ENCODE peak calls at places on chromosomes 2 and 18, in four cellular contexts. B is prostate gland, I is transverse colon, C is pancreas. S is an unnamed sample.

GRCh38 chr2:228681426-228681825 is 499.9 kb upstream of the SPHKAP start:
- DNase-seq in B (no peak), I (no peak), C (no peak), S (no peak)

GRCh38 chr2:139142252-139142651 is 362.1 kb upstream of the NXPH2 start:
- DNase-seq in I (no peak), C (no peak), B (no peak), S (peak; percentile 6)

GRCh38 chr2:9984217-9984739 is 32.8 kb downstream of the GRHL1 start:
- DNase-seq in B (no peak), I (no peak), C (no peak), S (no peak)

GRCh38 chr2:5409925-5410360 is 282.2 kb upstream of the SOX11 start:
- DNase-seq in B (no peak), C (no peak), I (no peak), S (no peak)

GRCh38 chr2:234278556-234279286 is 218.2 kb downstream of the ARL4C start:
- DNase-seq in C (no peak), B (no peak), I (no peak), S (no peak)

GRCh38 chr2:159106105-159106504 is 137.7 kb downstream of the TANC1 start:
- DNase-seq in B (no peak), C (no peak), I (no peak), S (no peak)

GRCh38 chr2:225479386-225479785 is 79.9 kb downstream of the NYAP2 start:
- DNase-seq in I (no peak), B (no peak), C (no peak), S (no peak)

GRCh38 chr2:237697586-237698337 is 70.4 kb downstream of the LRRFIP1 start:
- DNase-seq in C (no peak), B (no peak), I (no peak), S (no peak)

GRCh38 chr2:7497223-7497622 is 580.0 kb downstream of the RNF144A start:
- DNase-seq in B (no peak), I (no peak), C (no peak), S (no peak)

GRCh38 chr18:34834897-34835296 is 124.8 kb downstream of the DTNA start:
- DNase-seq in B (no peak), I (no peak), C (no peak), S (no peak)

GRCh38 chr2:97914691-97915213 is 81.0 kb downstream of the TMEM131 start:
- DNase-seq in I (no peak), C (no peak), B (no peak), S (no peak)

GRCh38 chr2:176126929-176127768 is 2.4 kb upstream of the HOXD8 start:
- DNase-seq in I (peak; percentile 79), C (no peak), B (peak; percentile 55), S (peak; percentile 91)

GRCh38 chr2:98683728-98684127 is 47.2 kb downstream of the MGAT4A start:
- DNase-seq in B (no peak), C (no peak), I (no peak), S (no peak)

GRCh38 chr2:119436993-119437772 is 5.5 kb downstream of the TMEM37 start:
- DNase-seq in C (no peak), I (no peak), B (no peak), S (no peak)

GRCh38 chr18:42706618-42707017 is 408.9 kb downstream of the RIT2 start:
- DNase-seq in C (no peak), B (peak; percentile 90), I (peak; percentile 7), S (peak; percentile 15)

GRCh38 chr2:225056330-225057073 is 14.2 kb upstream of the DOCK10 start:
- DNase-seq in B (no peak), I (no peak), C (no peak), S (no peak)

GRCh38 chr2:88144914-88145497 is 17.1 kb upstream of the FABP1 start:
- DNase-seq in C (no peak), B (no peak), I (peak; percentile 88), S (peak; percentile 78)

GRCh38 chr2:102301867-102302362 is 9.4 kb upstream of the IL1RL1 start:
- DNase-seq in B (peak; percentile 14), I (peak; percentile 41), C (no peak), S (peak; percentile 75)

GRCh38 chr2:215506604-215506990 is 70.7 kb upstream of the FN1 start:
- DNase-seq in I (no peak), B (no peak), C (no peak), S (no peak)

GRCh38 chr2:157269922-157270321 is 12.4 kb downstream of the GALNT5 start:
- DNase-seq in C (no peak), I (no peak), B (no peak), S (no peak)

GRCh38 chr2:36482576-36483214 is 115.3 kb downstream of the FEZ2 start:
- DNase-seq in C (no peak), B (peak; percentile 68), I (peak; percentile 17), S (no peak)

GRCh38 chr2:96764253-96764637 is 3.5 kb downstream of the CNNM4 start:
- DNase-seq in B (peak; percentile 14), C (no peak), I (peak; percentile 51), S (peak; percentile 67)

GRCh38 chr2:144455979-144456378 is 63.9 kb downstream of the ZEB2 start:
- DNase-seq in C (no peak), I (no peak), B (no peak), S (no peak)

GRCh38 chr2:237488295-237488694 is 1.2 kb downstream of the MLPH start:
- DNase-seq in B (no peak), C (no peak), I (no peak), S (no peak)

GRCh38 chr2:8794923-8795825 is 42.2 kb downstream of the KIDINS220 start:
- DNase-seq in I (no peak), C (no peak), B (no peak), S (no peak)

GRCh38 chr2:16330012-16330411 is 335.6 kb downstream of the CYRIA start:
- DNase-seq in I (no peak), C (no peak), B (no peak), S (no peak)

GRCh38 chr18:3248670-3249359 is 1.2 kb downstream of the MYL12A start:
- DNase-seq in B (peak; percentile 49), I (peak; percentile 57), C (no peak), S (peak; percentile 72)

GRCh38 chr2:212606232-212606631 is 67.6 kb upstream of the ERBB4 start:
- DNase-seq in B (no peak), I (no peak), C (no peak), S (no peak)

GRCh38 chr2:118989481-118989880 is 47.5 kb downstream of the MARCO start:
- DNase-seq in I (no peak), B (no peak), C (no peak), S (no peak)

GRCh38 chr18:36265035-36265434 is 32.5 kb upstream of the FHOD3 start:
- DNase-seq in I (no peak), B (no peak), C (no peak), S (no peak)

GRCh38 chr2:19600506-19600905 is 242.1 kb upstream of the OSR1 start:
- DNase-seq in I (no peak), B (no peak), C (no peak), S (no peak)

GRCh38 chr18:3903341-3903740 is 453.4 kb downstream of the TGIF1 start:
- DNase-seq in C (no peak), B (no peak), I (no peak), S (no peak)

GRCh38 chr2:176709541-176709951 is 440.3 kb downstream of the MTX2 start:
- DNase-seq in C (no peak), B (no peak), I (no peak), S (no peak)

GRCh38 chr2:229974271-229974670 is 52.0 kb downstream of the FBXO36 start:
- DNase-seq in B (no peak), I (no peak), C (no peak), S (no peak)

GRCh38 chr2:176997074-176997791 is 215.4 kb upstream of the HNRNPA3 start:
- DNase-seq in I (peak; percentile 33), B (no peak), C (no peak), S (peak; percentile 40)

GRCh38 chr18:47737956-47738355 is 192.5 kb downstream of the SMAD2 start:
- DNase-seq in I (no peak), C (no peak), B (no peak), S (no peak)

DNA sequence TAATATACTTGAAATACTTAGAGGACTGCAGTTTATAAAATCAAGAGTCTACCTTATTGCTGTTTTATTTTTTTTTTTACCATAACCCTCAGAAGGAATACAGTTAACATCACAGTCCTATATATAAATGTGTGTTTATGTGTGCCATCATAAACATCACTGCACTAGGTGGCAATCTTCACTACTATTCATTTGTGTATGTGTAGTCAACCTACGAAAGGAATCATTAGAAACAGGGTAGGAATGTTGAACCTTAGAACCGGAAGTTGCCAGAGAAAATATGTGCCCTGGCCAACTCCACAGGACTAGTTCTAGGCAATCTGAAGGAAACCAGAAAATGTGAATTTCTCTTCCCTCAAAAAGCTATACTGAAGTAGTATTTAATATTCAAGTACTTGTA is 3.4 kb downstream of the GEN1 start:
- DNase-seq in B (no peak), C (no peak), I (peak; percentile 29), S (no peak)
- TF ChIP-seq CTCF in B (no peak), C (no peak), I (peak; percentile 18), S (no peak)

GRCh38 chr2:70988151-70988550 is 6.5 kb downstream of the TEX261 start:
- DNase-seq in C (no peak), B (no peak), I (no peak), S (no peak)
- H3K36me3 ChIP-seq in C (peaks cover 29% of the 10 kb centered on the region), B (peaks cover 7% of the 10 kb centered on the region), I (no peaks in the 10 kb centered on the region), S (peaks cover 6% of the 10 kb centered on the region)

GRCh38 chr2:79982445-79982844 is 322.1 kb downstream of the LRRTM1 start:
- DNase-seq in B (no peak), C (no peak), I (peak; percentile 67), S (no peak)
- TF ChIP-seq CTCF in B (no peak), C (no peak), I (peak; percentile 64), S (no peak)

GRCh38 chr2:42877936-42878335 is 85.6 kb upstream of the HAAO start:
- DNase-seq in B (no peak), C (no peak), I (no peak), S (no peak)

GRCh38 chr2:42876280-42876840 is 84.0 kb upstream of the HAAO start:
- DNase-seq in B (peak; percentile 71), C (no peak), I (no peak), S (peak; percentile 45)

GRCh38 chr2:42877532-42877931 is 85.1 kb upstream of the HAAO start:
- DNase-seq in I (no peak), C (no peak), B (no peak), S (no peak)

GRCh38 chr2:42874838-42875801 is 82.7 kb upstream of the HAAO start:
- DNase-seq in B (no peak), C (no peak), I (no peak), S (no peak)

DNA sequence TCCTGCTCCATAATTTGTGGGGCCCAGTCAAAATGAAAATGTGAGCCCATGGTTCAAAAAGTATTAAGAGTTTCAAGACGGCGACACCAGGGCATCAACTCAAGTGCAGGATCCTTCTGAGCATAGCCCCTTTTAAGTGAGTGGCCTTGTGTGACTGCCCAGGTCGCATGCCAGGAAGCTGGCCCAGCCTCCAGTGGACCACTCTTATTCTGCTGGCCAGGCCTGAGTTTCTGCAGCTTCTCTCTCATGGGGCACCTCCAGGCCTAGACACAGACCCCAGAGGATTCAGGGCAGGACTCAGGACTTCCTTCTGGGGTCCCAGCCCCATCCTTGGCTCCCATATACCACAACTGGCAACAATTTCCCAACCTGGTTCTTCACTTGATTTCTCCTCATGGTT is 83.5 kb upstream of the HAAO start:
- DNase-seq in C (no peak), B (no peak), I (no peak), S (no peak)
- H3K36me3 ChIP-seq in C (no peaks in the 10 kb centered on the region), B (no peaks in the 10 kb centered on the region), I (no peaks in the 10 kb centered on the region), S (no peaks in the 10 kb centered on the region)

GRCh38 chr18:22441638-22442037 is 23.9 kb upstream of the CTAGE1 start:
- DNase-seq in B (no peak), I (no peak), C (no peak), S (no peak)
- TF ChIP-seq CTCF in B (no peak), I (no peak), C (no peak), S (no peak)